ENCODE peak calls at places on chromosome 3, in four cellular contexts. L is HCT116, C is uterus, F is tibial artery. S is an unnamed sample.
A peak's percentile ranks its signal among the peaks of the same experiment; 100 is the strongest.

GRCh38 chr3:126433496-126434263 is 39.0 kb downstream of the CFAP100 start:
- DNase-seq in L (no peak), C (no peak), F (peak; percentile 42), S (no peak)

GRCh38 chr3:186368164-186368563 is 6.1 kb upstream of the DGKG start:
- DNase-seq in L (no peak), C (no peak), F (no peak), S (no peak)

GRCh38 chr3:100780223-100780622 is 70.9 kb downstream of the TFG start:
- DNase-seq in L (no peak), C (no peak), F (no peak), S (no peak)

GRCh38 chr3:58591496-58592133 is 14.4 kb upstream of the FAM107A start:
- DNase-seq in L (no peak), C (no peak), F (no peak), S (no peak)

GRCh38 chr3:68142331-68142887 is 488.0 kb upstream of the SUCLG2 start:
- DNase-seq in L (no peak), C (no peak), F (no peak), S (no peak)

GRCh38 chr3:16864610-16865313 is 20.0 kb upstream of the PLCL2 start:
- DNase-seq in L (no peak), C (no peak), F (no peak), S (no peak)

GRCh38 chr3:47017504-47018268 is 38.2 kb downstream of the NBEAL2 start:
- DNase-seq in L (no peak), C (no peak), F (no peak), S (no peak)

GRCh38 chr3:185172086-185173049 is 19.5 kb upstream of the C3orf70 start:
- DNase-seq in L (no peak), C (no peak), F (no peak), S (no peak)

GRCh38 chr3:120678984-120679383 is 3.1 kb downstream of the HGD start:
- DNase-seq in L (no peak), C (no peak), F (no peak), S (no peak)

GRCh38 chr3:117499189-117499870 is 789.8 kb downstream of the TUSC7 start:
- DNase-seq in L (no peak), C (no peak), F (no peak), S (no peak)

GRCh38 chr3:71069797-71070196 is 513.7 kb downstream of the FOXP1 start:
- DNase-seq in L (no peak), C (peak; percentile 53), F (peak; percentile 83), S (peak; percentile 73)

GRCh38 chr3:9422712-9423424 is 25.5 kb downstream of the SETD5 start:
- DNase-seq in L (peak; percentile 91), C (peak; percentile 79), F (peak; percentile 86), S (peak; percentile 76)

GRCh38 chr3:51311055-51311454 is 74.0 kb upstream of the MANF start:
- DNase-seq in L (peak; percentile 23), C (no peak), F (no peak), S (peak; percentile 14)

GRCh38 chr3:161348791-161349400 is 22.4 kb downstream of the SPTSSB start:
- DNase-seq in L (peak; percentile 40), C (no peak), F (no peak), S (peak; percentile 32)

DNA sequence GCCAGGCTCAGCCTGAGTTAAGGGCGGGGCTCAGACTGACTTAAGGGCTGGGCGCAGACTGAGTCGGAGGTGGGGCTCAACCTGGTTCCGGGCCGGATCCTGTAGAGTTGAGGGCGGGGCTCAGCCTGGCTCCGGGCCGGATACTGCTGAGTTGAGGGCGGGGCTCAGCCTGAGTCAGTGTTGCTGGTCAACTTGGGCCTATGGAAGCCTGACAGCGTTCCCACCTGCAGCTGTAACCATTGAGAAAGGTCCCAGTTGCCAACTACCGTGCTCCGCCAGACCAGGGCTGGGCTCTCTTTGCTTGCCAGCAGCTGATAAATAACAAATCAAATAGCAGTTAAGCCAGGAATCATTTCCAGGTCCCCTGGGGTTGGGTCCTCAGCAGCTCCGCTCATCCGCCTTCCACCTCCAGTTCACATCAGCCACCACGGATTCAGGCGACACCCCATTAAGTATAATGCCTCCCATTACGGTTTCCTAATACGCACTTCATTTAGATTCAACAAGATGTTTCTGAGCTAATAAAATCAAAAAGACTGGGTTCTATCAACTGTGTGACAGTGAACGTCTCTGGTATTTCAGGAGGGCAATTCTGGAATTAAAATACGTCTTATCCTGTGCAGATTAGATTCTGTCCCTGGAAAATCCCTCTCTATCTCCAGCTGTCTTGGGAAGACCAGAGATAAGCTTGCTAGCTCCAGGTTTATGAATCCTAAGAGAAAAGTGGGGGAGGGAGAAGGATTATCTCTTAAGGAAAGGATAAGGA is 7.3 kb downstream of the GRIP2 start:
- DNase-seq in L (peak; percentile 49), C (no peak), F (peak; percentile 57), S (no peak)
- H3K27ac ChIP-seq in L (no peak overlapping the region), C (no peak overlapping the region), F (no peak overlapping the region), S (no peak overlapping the region)

GRCh38 chr3:113310960-113311359 is 99.6 kb downstream of the BOC start:
- DNase-seq in L (no peak), C (no peak), F (no peak), S (no peak)

GRCh38 chr3:113314923-113315322 is 103.6 kb downstream of the BOC start:
- DNase-seq in L (no peak), C (no peak), F (no peak), S (no peak)

GRCh38 chr3:113312416-113312815 is 101.1 kb downstream of the BOC start:
- DNase-seq in L (no peak), C (no peak), F (no peak), S (no peak)
- H3K9me3 ChIP-seq in L (peaks cover 8% of the 10 kb centered on the region), C (no peaks in the 10 kb centered on the region), F (peaks cover 18% of the 10 kb centered on the region), S (no peaks in the 10 kb centered on the region)

GRCh38 chr3:38006031-38006430 is 15.4 kb downstream of the VILL start:
- DNase-seq in L (no peak), C (no peak), F (no peak), S (no peak)

GRCh38 chr3:38003371-38003816 is 12.8 kb downstream of the VILL start:
- DNase-seq in L (no peak), C (peak; percentile 75), F (no peak), S (no peak)

GRCh38 chr3:38003817-38004414 is 13.3 kb downstream of the VILL start:
- DNase-seq in L (no peak), C (no peak), F (no peak), S (no peak)

GRCh38 chr3:38005076-38006020 is 14.8 kb downstream of the VILL start:
- DNase-seq in L (no peak), C (no peak), F (no peak), S (no peak)

DNA sequence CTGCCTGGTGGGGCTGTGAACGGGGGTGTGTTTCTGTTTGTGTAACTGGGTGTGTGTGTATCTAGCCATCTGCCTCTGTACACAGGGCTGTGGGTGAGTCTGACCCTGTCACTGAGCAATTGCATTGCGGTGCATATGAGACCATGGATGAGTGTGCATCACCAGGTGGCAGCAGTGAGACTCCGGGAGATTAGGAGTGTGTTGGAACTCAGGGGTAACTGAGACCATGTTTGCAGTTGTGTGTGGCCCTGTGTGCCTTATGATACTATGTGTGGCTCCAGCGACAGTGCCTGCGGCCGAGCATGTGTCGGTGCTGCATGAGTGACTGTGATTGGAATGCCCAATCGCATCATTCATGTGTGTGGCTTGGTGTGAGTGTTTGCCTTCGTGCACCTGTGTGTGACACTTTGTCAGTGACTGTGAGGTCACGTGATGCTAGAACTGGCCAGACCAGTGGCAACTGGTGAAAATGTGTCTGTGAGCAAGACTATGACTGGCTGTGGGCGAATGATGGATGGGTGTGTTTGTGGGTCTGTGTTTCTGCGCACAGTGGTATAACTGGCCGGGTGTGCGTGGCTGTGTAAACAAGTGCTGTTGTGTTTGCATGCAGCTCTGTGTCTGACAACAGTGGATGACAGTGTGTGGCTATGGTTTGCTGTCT is 14.0 kb downstream of the VILL start:
- DNase-seq in L (peak; percentile 54), C (peak; percentile 67), F (peak; percentile 78), S (peak; percentile 52)
- H3K36me3 ChIP-seq in L (no peaks in the 10 kb centered on the region), C (no peaks in the 10 kb centered on the region), F (peaks cover 36% of the 10 kb centered on the region), S (no peaks in the 10 kb centered on the region)

DNA sequence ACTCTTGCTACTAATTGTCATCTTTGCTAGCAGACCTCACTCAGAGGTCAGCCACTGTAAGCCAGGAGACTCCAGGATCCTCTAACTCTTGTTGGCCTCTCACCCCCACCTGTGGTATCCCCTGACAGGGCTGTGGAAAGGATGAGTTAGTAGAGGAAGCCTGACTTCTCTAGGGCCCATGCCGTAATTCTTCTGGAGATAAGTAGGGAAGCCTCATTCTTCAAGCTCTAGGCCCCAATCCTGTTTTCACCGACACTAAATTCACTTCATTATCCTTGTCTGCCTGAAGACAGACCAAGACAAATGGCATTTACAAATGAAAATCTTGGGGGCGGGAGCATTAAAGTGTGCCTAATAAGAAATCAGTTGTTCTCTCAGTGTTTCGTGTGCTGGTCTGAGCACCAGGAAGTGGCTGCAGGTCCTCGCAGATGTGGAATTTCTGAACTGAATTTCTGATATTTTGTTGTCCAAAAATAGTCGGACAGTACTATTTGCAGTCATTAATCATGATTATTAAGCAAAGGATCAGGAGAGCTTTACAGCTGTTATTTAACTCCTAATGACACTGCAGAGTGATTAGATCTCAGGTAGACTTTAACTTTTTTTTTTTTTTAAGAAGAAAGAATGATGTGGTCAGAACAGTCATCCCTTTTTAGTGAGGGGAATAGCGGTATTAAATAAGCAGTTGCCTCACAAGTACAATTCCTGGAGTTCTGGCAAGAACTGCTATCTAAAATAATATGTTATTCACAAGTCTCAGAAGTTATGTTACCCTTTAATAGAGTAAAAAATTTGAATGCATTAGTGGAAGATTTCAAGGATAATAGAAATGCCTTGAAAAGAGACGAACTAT is 58.3 kb downstream of the RBMS3 start:
- DNase-seq in L (no peak), C (no peak), F (no peak), S (no peak)
- H3K27ac ChIP-seq in L (no peak overlapping the region), C (peak overlapping the region; percentile 64), F (peak overlapping the region; percentile 61), S (no peak overlapping the region)

GRCh38 chr3:130312374-130312773 is 33.1 kb upstream of the COL6A5 start:
- DNase-seq in L (no peak), C (no peak), F (no peak), S (no peak)
- H3K9me3 ChIP-seq in L (no peaks in the 10 kb centered on the region), C (no peaks in the 10 kb centered on the region), F (no peaks in the 10 kb centered on the region), S (no peaks in the 10 kb centered on the region)

GRCh38 chr3:98554580-98554979 is 22.8 kb downstream of the GPR15 start:
- DNase-seq in L (no peak), C (no peak), F (no peak), S (no peak)
- H3K36me3 ChIP-seq in L (no peaks in the 10 kb centered on the region), C (no peaks in the 10 kb centered on the region), F (no peaks in the 10 kb centered on the region), S (no peaks in the 10 kb centered on the region)

S was measured in SJSA1.